ENCODE peak calls at places on chromosomes 5 and 9, in nine cellular contexts. One of them, this sample, is unnamed.

GRCh38 chr5:142600611-142601360 is 85.1 kb downstream of the FGF1 start:
- DNase-seq in heart left ventricle: peak; percentile 77
- DNase-seq in epithelial cell of esophagus: peak; percentile 8
- DNase-seq in CD4-positive, alpha-beta T cell: no peak
- DNase-seq in neural crest cell: no peak
- DNase-seq in mucosa of descending colon: no peak
- DNase-seq in A549: peak; percentile 31
- DNase-seq in endothelial cell: no peak
- DNase-seq in Panc1: no peak
- DNase-seq in this sample: no peak

GRCh38 chr9:112604790-112605189 is 113.1 kb downstream of the INIP start:
- DNase-seq in epithelial cell of esophagus: no peak
- DNase-seq in A549: no peak
- DNase-seq in mucosa of descending colon: no peak
- DNase-seq in CD4-positive, alpha-beta T cell: no peak
- DNase-seq in heart left ventricle: no peak
- DNase-seq in neural crest cell: no peak
- DNase-seq in Panc1: no peak
- DNase-seq in endothelial cell: no peak
- DNase-seq in this sample: no peak

GRCh38 chr9:112743216-112743835 is 7.2 kb upstream of the SNX30 start:
- DNase-seq in Panc1: no peak
- DNase-seq in epithelial cell of esophagus: no peak
- DNase-seq in mucosa of descending colon: no peak
- DNase-seq in A549: no peak
- DNase-seq in CD4-positive, alpha-beta T cell: no peak
- DNase-seq in endothelial cell: no peak
- DNase-seq in heart left ventricle: no peak
- DNase-seq in neural crest cell: no peak
- DNase-seq in this sample: no peak

GRCh38 chr5:32837211-32837610 is 126.1 kb downstream of the NPR3 start:
- DNase-seq in endothelial cell: no peak
- DNase-seq in Panc1: no peak
- DNase-seq in heart left ventricle: no peak
- DNase-seq in A549: peak; percentile 16
- DNase-seq in CD4-positive, alpha-beta T cell: no peak
- DNase-seq in neural crest cell: no peak
- DNase-seq in epithelial cell of esophagus: no peak
- DNase-seq in mucosa of descending colon: no peak
- DNase-seq in this sample: no peak

GRCh38 chr9:101486693-101487442 is 46.8 kb upstream of the RNF20 start:
- DNase-seq in mucosa of descending colon: peak; percentile 74
- DNase-seq in neural crest cell: peak; percentile 54
- DNase-seq in Panc1: no peak
- DNase-seq in epithelial cell of esophagus: peak; percentile 71
- DNase-seq in endothelial cell: peak; percentile 61
- DNase-seq in A549: peak; percentile 81
- DNase-seq in heart left ventricle: peak; percentile 56
- DNase-seq in CD4-positive, alpha-beta T cell: no peak
- DNase-seq in this sample: no peak

GRCh38 chr5:81393783-81394718 is at the start of gene ACOT12:
- DNase-seq in mucosa of descending colon: no peak
- DNase-seq in heart left ventricle: no peak
- DNase-seq in neural crest cell: peak; percentile 23
- DNase-seq in CD4-positive, alpha-beta T cell: no peak
- DNase-seq in endothelial cell: peak; percentile 35
- DNase-seq in epithelial cell of esophagus: peak; percentile 25
- DNase-seq in Panc1: no peak
- DNase-seq in A549: peak; percentile 18
- DNase-seq in this sample: no peak

GRCh38 chr9:113738898-113739604 is 137.1 kb upstream of the ZNF618 start:
- DNase-seq in CD4-positive, alpha-beta T cell: no peak
- DNase-seq in Panc1: no peak
- DNase-seq in mucosa of descending colon: no peak
- DNase-seq in endothelial cell: no peak
- DNase-seq in neural crest cell: no peak
- DNase-seq in A549: peak; percentile 21
- DNase-seq in heart left ventricle: no peak
- DNase-seq in epithelial cell of esophagus: no peak
- DNase-seq in this sample: peak; percentile 13

GRCh38 chr9:112310826-112311225 is 22.6 kb downstream of the PTBP3 start:
- DNase-seq in A549: no peak
- DNase-seq in Panc1: no peak
- DNase-seq in CD4-positive, alpha-beta T cell: no peak
- DNase-seq in heart left ventricle: no peak
- DNase-seq in mucosa of descending colon: no peak
- DNase-seq in neural crest cell: no peak
- DNase-seq in epithelial cell of esophagus: no peak
- DNase-seq in endothelial cell: no peak
- DNase-seq in this sample: no peak

GRCh38 chr9:99753436-99753835 is 68.2 kb upstream of the NR4A3 start:
- DNase-seq in endothelial cell: no peak
- DNase-seq in heart left ventricle: no peak
- DNase-seq in Panc1: no peak
- DNase-seq in A549: no peak
- DNase-seq in mucosa of descending colon: no peak
- DNase-seq in neural crest cell: no peak
- DNase-seq in CD4-positive, alpha-beta T cell: no peak
- DNase-seq in epithelial cell of esophagus: peak; percentile 83
- DNase-seq in this sample: no peak

GRCh38 chr5:53368516-53368915 is 111.9 kb upstream of the FST start:
- DNase-seq in Panc1: no peak
- DNase-seq in CD4-positive, alpha-beta T cell: no peak
- DNase-seq in neural crest cell: no peak
- DNase-seq in heart left ventricle: no peak
- DNase-seq in A549: peak; percentile 61
- DNase-seq in mucosa of descending colon: no peak
- DNase-seq in epithelial cell of esophagus: peak; percentile 54
- DNase-seq in endothelial cell: no peak
- DNase-seq in this sample: no peak

GRCh38 chr9:116549061-116549664 is 137.9 kb upstream of the TRIM32 start:
- DNase-seq in Panc1: no peak
- DNase-seq in CD4-positive, alpha-beta T cell: no peak
- DNase-seq in endothelial cell: peak; percentile 24
- DNase-seq in mucosa of descending colon: peak; percentile 76
- DNase-seq in A549: peak; percentile 89
- DNase-seq in epithelial cell of esophagus: peak; percentile 98
- DNase-seq in heart left ventricle: peak; percentile 53
- DNase-seq in neural crest cell: no peak
- DNase-seq in this sample: no peak

GRCh38 chr9:136982232-136983051 is at the start of gene LCNL1:
- DNase-seq in heart left ventricle: peak; percentile 62
- DNase-seq in mucosa of descending colon: no peak
- DNase-seq in epithelial cell of esophagus: no peak
- DNase-seq in A549: no peak
- DNase-seq in endothelial cell: no peak
- DNase-seq in Panc1: no peak
- DNase-seq in CD4-positive, alpha-beta T cell: no peak
- DNase-seq in neural crest cell: no peak
- DNase-seq in this sample: no peak

DNA sequence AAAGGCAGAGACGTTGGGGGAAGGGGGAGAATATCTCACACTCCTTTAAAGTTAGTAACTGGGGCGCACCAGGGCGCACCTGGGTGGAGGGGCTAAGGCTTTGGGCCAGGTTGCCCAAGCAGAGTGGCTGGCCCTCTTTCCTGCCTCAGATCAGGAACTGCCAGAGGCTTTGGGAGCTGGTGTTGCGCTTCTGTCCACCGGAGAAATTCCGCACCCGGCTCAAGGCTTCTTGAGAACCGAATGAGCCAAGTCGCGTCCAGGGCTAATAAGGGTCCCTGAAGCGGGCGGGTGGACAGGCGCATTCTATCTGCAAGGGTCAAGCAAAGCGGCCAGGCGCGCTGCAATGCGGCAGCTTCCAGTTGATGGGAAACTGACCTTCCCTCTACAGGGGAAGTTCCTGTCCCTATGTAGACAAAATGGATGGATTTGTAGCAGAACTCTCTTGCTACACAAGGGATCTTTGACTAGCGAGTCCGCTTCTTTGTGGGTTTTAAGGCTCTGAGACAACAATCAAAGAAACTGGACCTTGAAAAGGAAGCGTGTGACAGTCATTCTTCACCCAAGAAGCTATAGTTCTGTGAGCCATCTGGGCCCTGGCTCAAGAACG is 5.5 kb downstream of the PAX5 start:
- DNase-seq in A549: no peak
- DNase-seq in Panc1: no peak
- DNase-seq in endothelial cell: no peak
- DNase-seq in epithelial cell of esophagus: no peak
- DNase-seq in neural crest cell: no peak
- DNase-seq in CD4-positive, alpha-beta T cell: no peak
- DNase-seq in mucosa of descending colon: no peak
- DNase-seq in heart left ventricle: no peak
- DNase-seq in this sample: peak; percentile 36
- TF ChIP-seq CTCF in A549: no peak
- TF ChIP-seq CTCF in Panc1: no peak
- TF ChIP-seq CTCF in endothelial cell: no peak
- TF ChIP-seq CTCF in epithelial cell of esophagus: no peak
- TF ChIP-seq CTCF in neural crest cell: no peak
- TF ChIP-seq CTCF in CD4-positive, alpha-beta T cell: no peak
- TF ChIP-seq CTCF in mucosa of descending colon: no peak
- TF ChIP-seq CTCF in heart left ventricle: no peak
- TF ChIP-seq CTCF in this sample: no peak

DNA sequence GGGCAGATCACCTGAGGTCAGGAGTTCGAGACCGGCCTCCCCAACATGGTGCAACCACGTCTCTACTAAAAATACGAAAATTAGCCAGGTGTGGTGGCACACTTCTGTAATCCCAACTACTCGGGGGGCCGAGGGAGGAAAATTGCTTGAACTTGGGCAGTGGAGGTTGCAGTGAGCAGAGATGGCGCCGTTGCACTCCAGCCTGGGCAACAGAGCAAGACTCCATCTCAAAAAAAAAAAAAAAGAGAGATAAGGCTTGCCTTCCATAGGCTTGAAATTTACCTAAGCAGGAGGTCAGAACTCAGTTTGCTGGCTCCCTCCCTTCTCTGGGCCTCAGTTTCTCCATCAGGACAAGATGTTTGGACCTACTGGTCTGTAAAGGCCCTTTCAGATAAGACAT is 1.3 kb downstream of the SPOUT1 start:
- DNase-seq in epithelial cell of esophagus: no peak
- DNase-seq in neural crest cell: no peak
- DNase-seq in heart left ventricle: no peak
- DNase-seq in endothelial cell: no peak
- DNase-seq in A549: no peak
- DNase-seq in mucosa of descending colon: no peak
- DNase-seq in CD4-positive, alpha-beta T cell: no peak
- DNase-seq in Panc1: no peak
- DNase-seq in this sample: no peak
- TF ChIP-seq CTCF in epithelial cell of esophagus: no peak
- TF ChIP-seq CTCF in neural crest cell: no peak
- TF ChIP-seq CTCF in heart left ventricle: no peak
- TF ChIP-seq CTCF in endothelial cell: no peak
- TF ChIP-seq CTCF in A549: peak; percentile 12
- TF ChIP-seq CTCF in mucosa of descending colon: no peak
- TF ChIP-seq CTCF in CD4-positive, alpha-beta T cell: no peak
- TF ChIP-seq CTCF in Panc1: no peak
- TF ChIP-seq CTCF in this sample: no peak

GRCh38 chr5:96721351-96721970 is 59.3 kb downstream of the CAST start:
- DNase-seq in Panc1: no peak
- DNase-seq in mucosa of descending colon: no peak
- DNase-seq in A549: no peak
- DNase-seq in CD4-positive, alpha-beta T cell: no peak
- DNase-seq in endothelial cell: no peak
- DNase-seq in heart left ventricle: no peak
- DNase-seq in epithelial cell of esophagus: peak; percentile 38
- DNase-seq in neural crest cell: no peak
- DNase-seq in this sample: no peak

GRCh38 chr5:96716716-96717115 is 54.5 kb downstream of the CAST start:
- DNase-seq in Panc1: no peak
- DNase-seq in neural crest cell: no peak
- DNase-seq in heart left ventricle: no peak
- DNase-seq in epithelial cell of esophagus: no peak
- DNase-seq in mucosa of descending colon: no peak
- DNase-seq in endothelial cell: no peak
- DNase-seq in A549: no peak
- DNase-seq in CD4-positive, alpha-beta T cell: no peak
- DNase-seq in this sample: no peak

GRCh38 chr5:96718635-96719077 is 56.5 kb downstream of the CAST start:
- DNase-seq in epithelial cell of esophagus: peak; percentile 99
- DNase-seq in neural crest cell: no peak
- DNase-seq in CD4-positive, alpha-beta T cell: no peak
- DNase-seq in Panc1: no peak
- DNase-seq in endothelial cell: no peak
- DNase-seq in mucosa of descending colon: peak; percentile 57
- DNase-seq in heart left ventricle: peak; percentile 51
- DNase-seq in A549: no peak
- DNase-seq in this sample: no peak

GRCh38 chr5:96717874-96718273 is 55.7 kb downstream of the CAST start:
- DNase-seq in CD4-positive, alpha-beta T cell: no peak
- DNase-seq in Panc1: no peak
- DNase-seq in A549: no peak
- DNase-seq in epithelial cell of esophagus: peak; percentile 70
- DNase-seq in neural crest cell: no peak
- DNase-seq in endothelial cell: no peak
- DNase-seq in heart left ventricle: no peak
- DNase-seq in mucosa of descending colon: no peak
- DNase-seq in this sample: no peak

GRCh38 chr5:96720408-96720807 is 58.2 kb downstream of the CAST start:
- DNase-seq in Panc1: no peak
- DNase-seq in endothelial cell: no peak
- DNase-seq in mucosa of descending colon: no peak
- DNase-seq in A549: no peak
- DNase-seq in epithelial cell of esophagus: no peak
- DNase-seq in neural crest cell: no peak
- DNase-seq in heart left ventricle: no peak
- DNase-seq in CD4-positive, alpha-beta T cell: no peak
- DNase-seq in this sample: no peak
- TF ChIP-seq CTCF in Panc1: peak; percentile 28
- TF ChIP-seq CTCF in endothelial cell: peak; percentile 54
- TF ChIP-seq CTCF in mucosa of descending colon: no peak
- TF ChIP-seq CTCF in A549: no peak
- TF ChIP-seq CTCF in epithelial cell of esophagus: peak; percentile 36
- TF ChIP-seq CTCF in neural crest cell: peak; percentile 41
- TF ChIP-seq CTCF in heart left ventricle: no peak
- TF ChIP-seq CTCF in CD4-positive, alpha-beta T cell: no peak
- TF ChIP-seq CTCF in this sample: no peak

GRCh38 chr5:7397005-7397546 is 1.1 kb downstream of the ADCY2 start:
- DNase-seq in neural crest cell: no peak
- DNase-seq in Panc1: no peak
- DNase-seq in heart left ventricle: no peak
- DNase-seq in CD4-positive, alpha-beta T cell: no peak
- DNase-seq in A549: no peak
- DNase-seq in epithelial cell of esophagus: no peak
- DNase-seq in mucosa of descending colon: no peak
- DNase-seq in endothelial cell: no peak
- DNase-seq in this sample: no peak
- TF ChIP-seq CTCF in neural crest cell: peak; percentile 13
- TF ChIP-seq CTCF in Panc1: peak; percentile 11
- TF ChIP-seq CTCF in heart left ventricle: no peak
- TF ChIP-seq CTCF in CD4-positive, alpha-beta T cell: no peak
- TF ChIP-seq CTCF in A549: no peak
- TF ChIP-seq CTCF in epithelial cell of esophagus: no peak
- TF ChIP-seq CTCF in mucosa of descending colon: no peak
- TF ChIP-seq CTCF in endothelial cell: no peak
- TF ChIP-seq CTCF in this sample: no peak